ENCODE peak calls at places on chromosomes 16 and 17, in seven cellular contexts. G, J, Q, S, H, O and W are unnamed samples.

GRCh38 chr16:75093598-75094540 is 22.7 kb downstream of the LDHD start:
- DNase-seq in G (no peak), J (no peak), Q (no peak), S (no peak), H (no peak), O (no peak), W (no peak)

GRCh38 chr17:80951121-80952090 is 40.2 kb upstream of the CHMP6 start:
- DNase-seq in G (no peak), J (no peak), Q (no peak), S (no peak), H (no peak), O (no peak), W (no peak)

GRCh38 chr17:27888945-27889344 is 4.2 kb downstream of the LYRM9 start:
- DNase-seq in G (no peak), J (no peak), Q (no peak), S (no peak), H (no peak), O (no peak), W (no peak)

GRCh38 chr16:4316103-4316731 is 350 bp downstream of the GLIS2 start:
- DNase-seq in G (no peak), J (no peak), Q (no peak), S (no peak), H (peak; percentile 44), O (no peak), W (peak; percentile 49)

GRCh38 chr17:74922694-74923537 is at the start of gene USH1G:
- DNase-seq in G (no peak), J (no peak), Q (no peak), S (no peak), H (peak; percentile 77), O (no peak), W (peak; percentile 43)

GRCh38 chr16:4327386-4327781 is 11.5 kb downstream of the GLIS2 start:
- DNase-seq in G (no peak), J (no peak), Q (no peak), S (no peak), H (no peak), O (no peak), W (no peak)

GRCh38 chr17:83182620-83183063 is 103.2 kb downstream of the METRNL start:
- DNase-seq in G (no peak), J (no peak), Q (no peak), S (no peak), H (no peak), O (no peak), W (no peak)

GRCh38 chr16:67236551-67237395 is 9.8 kb downstream of the TMEM208 start:
- DNase-seq in G (no peak), J (peak; percentile 59), Q (peak; percentile 95), S (peak; percentile 66), H (peak; percentile 97), O (no peak), W (peak; percentile 4)